ENCODE peak calls at places on chromosomes 12 and 14, in six cellular contexts. M is lower lobe of right lung, O is testis, W is WERI-Rb-1, Q is heart right ventricle, I is dorsolateral prefrontal cortex. D is an unnamed sample.

GRCh38 chr14:99688210-99688581 is 4.1 kb downstream of the CYP46A1 start:
- DNase-seq in W (no peak), O (peak), I (no peak), M (no peak), Q (no peak), D (no peak)

GRCh38 chr12:25084816-25085215 is 110.1 kb downstream of the DNAI7 start:
- DNase-seq in I (no peak), O (no peak), W (peak), M (no peak), Q (no peak), D (no peak)

GRCh38 chr12:71456316-71456715 is 16.7 kb downstream of the LGR5 start:
- DNase-seq in M (no peak), I (no peak), W (no peak), Q (no peak), O (no peak), D (no peak)

GRCh38 chr14:75205586-75205985 is 29.2 kb upstream of the TMED10 start:
- DNase-seq in Q (no peak), I (no peak), M (no peak), W (no peak), O (no peak), D (no peak)

GRCh38 chr12:91781114-91781513 is 364.5 kb downstream of the BTG1 start:
- DNase-seq in I (no peak), W (no peak), M (no peak), Q (no peak), O (no peak), D (no peak)

GRCh38 chr14:65704850-65705249 is 292.3 kb downstream of the FUT8 start:
- DNase-seq in I (no peak), M (no peak), Q (no peak), W (no peak), O (no peak), D (no peak)

GRCh38 chr12:27048822-27049752 is 26.7 kb downstream of the MED21 start:
- DNase-seq in M (no peak), Q (no peak), W (no peak), I (no peak), O (no peak), D (no peak)

GRCh38 chr14:24774167-24774915 is 140.4 kb upstream of the GZMB start:
- DNase-seq in W (no peak), M (no peak), O (no peak), I (no peak), Q (peak), D (no peak)

GRCh38 chr14:76546426-76547221 is 170.7 kb downstream of the ESRRB start:
- DNase-seq in W (peak), O (peak), Q (no peak), M (no peak), I (no peak), D (no peak)

GRCh38 chr14:87698496-87698895 is 294.5 kb downstream of the GALC start:
- DNase-seq in M (no peak), W (no peak), Q (no peak), I (no peak), O (no peak), D (no peak)

GRCh38 chr14:36241183-36241582 is 64.7 kb upstream of the PTCSC3 start:
- DNase-seq in I (no peak), Q (no peak), O (no peak), W (no peak), M (no peak), D (no peak)

GRCh38 chr12:12327802-12328201 is 22.2 kb downstream of the MANSC1 start:
- DNase-seq in O (no peak), I (no peak), M (no peak), Q (peak), W (no peak), D (no peak)

GRCh38 chr14:26370118-26370517 is 227.7 kb downstream of the NOVA1 start:
- DNase-seq in M (no peak), W (no peak), I (no peak), O (no peak), Q (no peak), D (no peak)

GRCh38 chr14:94779713-94780112 is 9.8 kb upstream of the GSC start:
- DNase-seq in O (no peak), Q (no peak), W (no peak), I (no peak), M (no peak), D (no peak)

GRCh38 chr12:75553865-75554555 is 42.6 kb upstream of the KRR1 start:
- DNase-seq in I (no peak), Q (no peak), M (no peak), W (no peak), O (no peak), D (no peak)

GRCh38 chr14:74389980-74390379 is 36.0 kb downstream of the SYNDIG1L start:
- DNase-seq in W (no peak), O (no peak), M (no peak), I (no peak), Q (no peak), D (no peak)

GRCh38 chr12:50568338-50569155 is 63.8 kb downstream of the DIP2B start:
- DNase-seq in Q (no peak), I (no peak), M (no peak), W (no peak), O (no peak), D (no peak)

GRCh38 chr12:41339784-41340183 is 151.7 kb downstream of the PDZRN4 start:
- DNase-seq in Q (no peak), W (no peak), M (no peak), O (no peak), I (no peak), D (no peak)

GRCh38 chr14:96501383-96501745 is 818 bp upstream of the PAPOLA start:
- DNase-seq in O (peak), M (no peak), I (no peak), Q (no peak), W (no peak), D (no peak)

GRCh38 chr12:103028881-103029280 is 71.4 kb downstream of the ASCL1 start:
- DNase-seq in W (no peak), Q (no peak), M (no peak), O (no peak), I (no peak), D (no peak)

GRCh38 chr14:54396183-54396492 is 669 bp upstream of the CDKN3 start:
- DNase-seq in O (no peak), I (no peak), W (no peak), Q (no peak), M (no peak), D (no peak)

GRCh38 chr12:123388218-123388947 is 4.5 kb downstream of the KMT5A start:
- DNase-seq in I (peak), Q (peak), O (peak), M (peak), W (peak), D (peak)

GRCh38 chr12:96828169-96828789 is 78.8 kb upstream of the NEDD1 start:
- DNase-seq in W (no peak), O (no peak), Q (no peak), M (no peak), I (no peak), D (no peak)

DNA sequence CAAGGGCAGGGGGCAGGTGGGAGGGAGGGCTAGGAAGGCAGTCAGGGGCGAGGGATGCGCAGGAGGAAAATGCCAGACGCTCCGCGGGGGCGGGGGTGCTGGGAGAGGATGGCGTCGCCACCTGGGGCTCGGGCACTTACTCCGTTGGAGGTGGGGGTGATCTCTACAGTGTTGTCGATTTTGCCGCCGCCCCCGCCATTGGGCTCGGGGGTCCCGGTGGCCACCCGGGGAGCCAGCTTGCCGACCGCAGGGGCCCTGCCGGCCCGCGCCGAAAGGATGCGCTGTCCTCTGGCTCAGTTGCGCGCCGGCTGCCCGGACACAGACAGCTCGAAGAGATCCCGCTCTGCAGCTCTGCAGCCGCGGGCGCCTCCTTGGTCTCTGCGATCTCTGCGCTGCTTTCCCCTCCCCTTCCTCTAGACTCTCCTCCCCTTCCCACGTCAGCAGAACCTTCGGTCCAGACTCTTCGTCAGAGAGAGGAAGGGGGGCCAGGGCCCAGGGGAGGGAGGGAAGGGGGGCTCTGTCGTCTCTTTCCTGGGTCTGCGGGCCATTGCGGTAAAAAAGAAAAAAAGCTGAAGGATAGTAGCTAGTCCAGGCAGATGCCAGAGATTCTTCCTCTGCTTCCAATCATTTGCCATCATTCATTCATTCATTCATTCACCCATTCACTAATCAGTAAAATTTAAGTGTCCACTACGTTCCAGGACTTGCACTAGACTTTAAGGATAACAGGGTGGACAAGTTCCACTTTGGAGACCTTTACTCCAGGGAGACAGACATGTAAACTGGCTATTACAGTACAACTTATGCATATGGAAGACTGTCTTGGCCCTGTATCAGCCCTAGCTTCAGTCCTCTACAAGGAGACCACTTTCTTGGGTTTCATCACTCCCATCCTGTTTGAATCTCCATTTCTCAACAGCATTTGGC is at the start of gene SLC22A17:
- DNase-seq in W (peak), O (peak), M (peak), Q (peak), I (peak), D (peak)
- TF ChIP-seq CTCF in W (peak), O (no peak), M (no peak), Q (peak), I (peak), D (no peak)

GRCh38 chr14:93003945-93004698 is 81.2 kb downstream of the CHGA start:
- DNase-seq in O (no peak), I (no peak), M (no peak), W (no peak), Q (no peak), D (no peak)

GRCh38 chr14:93004699-93005082 is 81.7 kb downstream of the CHGA start:
- DNase-seq in O (no peak), I (no peak), Q (no peak), M (no peak), W (no peak), D (no peak)

GRCh38 chr14:93002049-93002448 is 79.1 kb downstream of the CHGA start:
- DNase-seq in I (no peak), O (no peak), M (no peak), Q (no peak), W (no peak), D (no peak)

GRCh38 chr14:93005135-93005813 is 82.3 kb downstream of the CHGA start:
- DNase-seq in W (no peak), O (no peak), M (no peak), I (no peak), Q (no peak), D (peak)

DNA sequence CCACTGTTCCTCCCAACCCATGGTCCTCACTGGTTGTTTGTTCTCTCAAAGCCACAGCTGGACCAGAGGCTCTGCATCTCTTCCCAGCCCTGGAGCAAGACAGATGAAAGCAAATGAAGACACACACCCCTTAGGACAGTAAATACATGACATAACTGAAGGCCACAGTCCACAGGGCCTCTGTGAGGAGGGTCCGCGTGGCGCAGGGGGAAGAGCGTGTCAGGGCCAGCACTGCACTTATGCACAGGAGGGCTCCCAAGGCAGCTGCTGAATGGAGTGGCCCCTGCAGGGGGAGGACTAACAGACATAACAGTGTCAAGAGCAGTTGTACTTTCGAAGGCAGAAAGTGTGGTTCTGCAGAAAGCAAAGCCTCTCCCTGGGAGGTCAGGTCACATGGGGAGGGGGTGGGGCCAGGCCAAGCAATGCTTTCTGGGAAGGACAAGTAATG is 79.9 kb downstream of the CHGA start:
- DNase-seq in W (no peak), Q (no peak), M (no peak), O (no peak), I (no peak), D (no peak)
- H3K27ac ChIP-seq in W (no peak), Q (no peak), M (no peak), O (no peak), I (peak), D (no peak)

DNA sequence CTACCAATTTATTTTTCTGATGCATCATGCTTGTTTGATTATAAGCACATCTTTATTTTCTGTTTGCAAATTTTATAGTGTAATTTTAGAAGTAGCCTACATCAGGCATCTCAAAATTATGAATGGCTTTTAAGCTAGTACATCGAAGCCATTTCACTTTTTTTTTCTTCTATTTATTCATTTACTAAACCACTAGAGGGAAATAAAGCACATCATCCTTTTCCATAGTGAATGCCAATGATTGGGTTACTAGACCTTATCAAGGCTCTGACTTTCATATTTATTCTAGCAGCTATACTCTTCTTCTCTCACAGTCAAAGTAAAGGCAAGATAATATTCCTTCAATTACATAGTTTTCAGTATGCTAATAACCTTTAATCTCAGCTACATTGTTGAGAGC is 736.4 kb upstream of the LRFN5 start:
- DNase-seq in M (no peak), Q (no peak), I (no peak), O (no peak), W (no peak), D (no peak)
- TF ChIP-seq CTCF in M (no peak), Q (no peak), I (no peak), O (no peak), W (no peak), D (no peak)

GRCh38 chr14:101824339-101824727 is 62.8 kb downstream of the PPP2R5C start:
- DNase-seq in Q (no peak), I (no peak), O (no peak), W (no peak), M (no peak), D (no peak)
- H3K27ac ChIP-seq in Q (peak), I (peak), O (peak), W (no peak), M (peak), D (peak)

DNA sequence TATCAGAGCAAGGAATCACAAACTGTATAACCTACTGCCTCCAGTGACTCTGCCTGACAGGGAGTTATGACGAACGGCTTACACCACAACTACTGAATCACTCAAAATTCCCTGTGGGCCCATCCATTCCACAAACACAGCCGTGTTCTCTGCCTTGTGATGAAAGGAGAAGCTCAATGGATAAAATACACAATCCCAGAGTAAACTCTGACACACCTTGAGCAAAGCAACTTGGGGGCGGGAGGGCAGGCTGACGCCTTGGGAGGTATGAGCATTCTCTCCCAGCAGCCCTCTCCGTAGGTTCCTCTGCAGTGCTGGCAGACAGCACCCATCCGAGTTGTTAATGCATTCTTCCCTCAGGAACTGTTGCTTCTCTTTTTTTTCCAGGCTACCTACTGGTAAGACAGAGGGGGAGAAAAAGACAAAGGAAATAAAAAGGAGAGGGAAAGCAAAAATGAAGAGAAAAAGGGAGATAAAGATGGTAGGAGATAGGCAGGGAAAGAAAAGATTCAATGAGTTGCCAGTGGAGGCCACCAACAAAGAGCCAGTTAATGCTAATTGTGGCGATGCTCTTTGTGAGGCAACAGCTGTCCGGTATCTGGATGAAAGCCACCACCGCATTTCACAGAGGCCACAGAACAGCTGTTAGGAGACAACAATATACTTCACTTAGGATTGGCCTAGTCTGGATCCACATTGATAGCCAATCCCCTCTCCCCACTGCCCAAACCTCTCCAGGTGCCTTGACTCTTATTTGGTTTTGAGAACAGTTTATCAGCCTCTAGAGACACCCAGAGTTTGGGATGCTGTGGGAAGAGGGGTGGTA is 4.7 kb upstream of the DIO2 start:
- DNase-seq in I (no peak), W (no peak), Q (peak), M (no peak), O (no peak), D (no peak)
- TF ChIP-seq CTCF in I (no peak), W (no peak), Q (no peak), M (no peak), O (no peak), D (no peak)

GRCh38 chr12:68479261-68479581 is 131.5 kb upstream of the RAP1B start:
- DNase-seq in I (no peak), M (no peak), W (no peak), Q (no peak), O (no peak), D (no peak)
- H3K27ac ChIP-seq in I (no peak), M (no peak), W (no peak), Q (no peak), O (no peak), D (no peak)

DNA sequence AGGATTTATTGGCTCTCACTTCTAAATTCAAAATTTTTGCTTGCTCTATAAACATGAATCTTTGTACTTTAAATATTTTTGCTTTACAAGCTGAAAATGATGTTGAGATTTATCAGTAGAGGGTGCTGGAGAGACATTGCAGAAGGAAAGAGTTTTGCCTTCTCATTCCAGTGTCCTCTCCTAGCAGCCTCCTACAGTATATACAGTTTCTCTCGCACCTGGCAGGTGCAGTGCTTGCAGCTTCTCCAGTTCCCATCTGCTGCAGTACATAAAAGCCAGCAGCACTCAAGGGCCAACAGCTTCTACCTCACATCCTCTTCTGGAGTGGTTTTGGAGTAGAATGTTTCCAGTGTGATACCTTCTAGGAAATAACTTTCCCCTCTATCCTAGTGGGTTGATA is 601.8 kb upstream of the ATXN7L3B start:
- DNase-seq in M (no peak), O (no peak), I (no peak), W (no peak), Q (no peak), D (no peak)
- TF ChIP-seq CTCF in M (no peak), O (peak), I (peak), W (peak), Q (peak), D (no peak)

D was measured in left lung.